ENCODE peak calls at places on chromosomes 4 and X, in five cellular contexts. P is AG09309, J is kidney, Q is neural crest cell, Y is adrenal gland. T is an unnamed sample.

GRCh38 chr4:159855731-159856130 is 752.9 kb downstream of the RAPGEF2 start:
- DNase-seq in Y (no peak), P (no peak), J (no peak), Q (no peak), T (no peak)

GRCh38 chr4:40515037-40515397 is 114.6 kb downstream of the RBM47 start:
- DNase-seq in J (no peak), P (no peak), Q (no peak), Y (no peak), T (no peak)

GRCh38 chr4:128315756-128316520 is 28.3 kb upstream of the PGRMC2 start:
- DNase-seq in P (no peak), J (no peak), Y (no peak), Q (no peak), T (no peak)

GRCh38 chr4:82823062-82823461 is 24.5 kb upstream of the SCD5 start:
- DNase-seq in Q (no peak), Y (no peak), J (no peak), P (no peak), T (no peak)

GRCh38 chrX:15114865-15115566 is 154.9 kb downstream of the ASB9 start:
- DNase-seq in Q (no peak), J (no peak), P (no peak), Y (no peak), T (no peak)

GRCh38 chrX:123884809-123885408 is 25.1 kb downstream of the XIAP start:
- DNase-seq in Y (peak), P (peak), J (no peak), Q (peak), T (peak)

GRCh38 chr4:8539661-8540060 is 40.5 kb upstream of the GPR78 start:
- DNase-seq in Q (no peak), J (peak), Y (no peak), P (no peak), T (no peak)

GRCh38 chr4:179625391-179625790 is 2183.2 kb upstream of the AGA start:
- DNase-seq in J (no peak), P (no peak), Y (no peak), Q (no peak), T (no peak)

GRCh38 chr4:139084425-139085093 is 69.0 kb downstream of the NOCT start:
- DNase-seq in Y (no peak), P (no peak), Q (no peak), J (no peak), T (peak)

GRCh38 chr4:39706829-39707511 is 9.0 kb downstream of the UBE2K start:
- DNase-seq in P (no peak), Q (no peak), Y (no peak), J (no peak), T (no peak)

GRCh38 chr4:150038335-150039076 is 39.7 kb upstream of the DCLK2 start:
- DNase-seq in Q (no peak), Y (no peak), P (no peak), J (no peak), T (peak)

GRCh38 chr4:2363056-2363719 is 55.3 kb downstream of the ZFYVE28 start:
- DNase-seq in Y (peak), J (peak), Q (no peak), P (no peak), T (no peak)

GRCh38 chr4:88054229-88054628 is 46.8 kb downstream of the PKD2 start:
- DNase-seq in J (no peak), P (no peak), Q (no peak), Y (no peak), T (no peak)

GRCh38 chrX:13495232-13495631 is 74.2 kb upstream of the EGFL6 start:
- DNase-seq in P (no peak), J (no peak), Q (no peak), Y (no peak), T (no peak)

DNA sequence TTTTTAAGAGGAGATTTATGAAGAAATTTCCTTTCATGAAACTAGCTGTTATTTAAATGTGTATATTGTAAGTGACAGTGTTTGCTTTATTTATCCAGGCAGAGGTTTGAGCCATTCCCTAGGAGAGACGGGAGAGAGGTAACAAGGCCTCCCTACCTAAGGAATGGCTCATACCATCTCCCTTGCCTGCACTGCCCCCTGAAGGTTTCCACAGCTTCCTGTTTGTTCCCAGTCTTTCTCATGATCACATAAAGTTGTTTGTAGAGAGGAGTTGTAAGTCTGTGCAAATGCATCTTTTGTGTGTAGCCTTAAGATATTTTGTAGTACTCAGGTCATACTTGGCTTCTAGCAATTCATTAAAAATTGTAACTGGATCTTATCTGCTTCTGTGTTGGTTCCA is 1504.5 kb upstream of the PCDH10 start:
- DNase-seq in J (no peak), Y (peak), P (no peak), Q (no peak), T (no peak)
- TF ChIP-seq CTCF in J (peak), Y (peak), P (no peak), Q (peak), T (peak)

GRCh38 chr4:180767330-180767729 is 1475.9 kb upstream of the TENM3 start:
- DNase-seq in Q (no peak), J (no peak), Y (no peak), P (no peak), T (no peak)
- TF ChIP-seq CTCF in Q (no peak), J (no peak), Y (no peak), P (no peak), T (no peak)

DNA sequence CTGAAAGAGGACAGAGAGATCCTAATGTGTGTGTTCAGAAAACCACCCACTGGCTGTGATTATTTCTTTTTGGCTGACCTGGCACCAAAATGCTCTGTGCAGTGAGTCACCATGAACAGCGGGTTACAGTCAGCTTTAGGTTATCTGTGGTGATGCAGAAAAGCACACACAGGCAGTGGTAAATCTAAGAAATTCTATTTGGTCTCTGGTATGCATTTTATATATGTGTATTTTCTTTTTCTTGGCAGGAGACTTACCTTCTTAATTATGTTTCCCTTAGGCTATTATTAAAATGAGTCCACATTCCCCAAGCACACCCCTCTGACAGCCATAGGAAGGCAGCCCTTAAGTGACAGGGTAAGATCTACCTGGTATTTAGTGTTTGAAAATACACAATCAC is 79.1 kb upstream of the TFDP3 start:
- DNase-seq in J (no peak), P (peak), Q (no peak), Y (no peak), T (no peak)
- TF ChIP-seq CTCF in J (no peak), P (no peak), Q (no peak), Y (no peak), T (no peak)

GRCh38 chrX:1657367-1658082 is 42.7 kb downstream of the ASMT start:
- DNase-seq in Y (no peak), P (no peak), J (no peak), Q (no peak), T (peak)
- TF ChIP-seq CTCF in Y (no peak), P (no peak), J (no peak), Q (no peak), T (no peak)

GRCh38 chr4:98661356-98662054 is 3.1 kb upstream of the TSPAN5 start:
- DNase-seq in Q (no peak), Y (no peak), J (no peak), P (no peak), T (no peak)

GRCh38 chr4:98659741-98660507 is 1.5 kb upstream of the TSPAN5 start:
- DNase-seq in P (no peak), J (no peak), Q (no peak), Y (no peak), T (no peak)

GRCh38 chr4:98658287-98659105 is at the start of gene TSPAN5:
- DNase-seq in Q (peak), Y (peak), J (peak), P (no peak), T (peak)

GRCh38 chr4:98657531-98658286 is 702 bp downstream of the TSPAN5 start:
- DNase-seq in J (peak), Q (peak), Y (no peak), P (no peak), T (peak)

DNA sequence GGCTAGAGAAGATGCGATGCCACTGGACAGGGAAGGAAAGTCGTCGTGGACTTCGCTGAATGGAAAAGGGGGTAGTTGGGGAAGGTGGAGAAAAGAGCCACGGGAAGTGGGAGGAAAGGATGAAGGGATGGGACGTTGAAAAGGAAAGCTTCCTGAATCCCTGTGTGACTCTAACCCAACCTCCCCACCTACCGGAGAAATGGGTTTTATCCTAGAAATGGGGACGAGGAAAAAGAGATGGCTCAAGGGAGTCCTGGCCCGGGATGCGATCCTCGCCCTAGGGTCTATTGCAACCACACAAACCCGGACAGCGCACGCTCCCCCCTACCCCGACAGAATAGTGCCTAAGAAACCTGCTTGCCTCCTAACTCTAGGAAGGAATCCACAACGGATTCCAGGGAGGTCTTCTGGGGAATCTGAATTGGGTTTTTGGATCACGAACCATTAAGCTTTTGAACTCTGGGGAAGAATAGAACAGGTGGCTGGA is 738 bp upstream of the TSPAN5 start:
- DNase-seq in Y (no peak), Q (no peak), J (no peak), P (no peak), T (no peak)
- TF ChIP-seq CTCF in Y (no peak), Q (no peak), J (no peak), P (no peak), T (no peak)

GRCh38 chr4:73593631-73594241 is 26.5 kb downstream of the RASSF6 start:
- DNase-seq in Y (no peak), Q (peak), J (no peak), P (no peak), T (no peak)

GRCh38 chr4:73597594-73597993 is 22.6 kb downstream of the RASSF6 start:
- DNase-seq in J (no peak), P (no peak), Y (no peak), Q (no peak), T (no peak)

GRCh38 chr4:73599182-73599581 is 21.1 kb downstream of the RASSF6 start:
- DNase-seq in P (peak), J (no peak), Q (no peak), Y (no peak), T (no peak)

GRCh38 chr4:73600917-73601316 is 19.3 kb downstream of the RASSF6 start:
- DNase-seq in Q (no peak), P (no peak), Y (no peak), J (no peak), T (no peak)

GRCh38 chr4:73596001-73596400 is 24.2 kb downstream of the RASSF6 start:
- DNase-seq in P (no peak), Q (no peak), J (no peak), Y (no peak), T (no peak)
- TF ChIP-seq CTCF in P (no peak), Q (no peak), J (no peak), Y (no peak), T (no peak)

DNA sequence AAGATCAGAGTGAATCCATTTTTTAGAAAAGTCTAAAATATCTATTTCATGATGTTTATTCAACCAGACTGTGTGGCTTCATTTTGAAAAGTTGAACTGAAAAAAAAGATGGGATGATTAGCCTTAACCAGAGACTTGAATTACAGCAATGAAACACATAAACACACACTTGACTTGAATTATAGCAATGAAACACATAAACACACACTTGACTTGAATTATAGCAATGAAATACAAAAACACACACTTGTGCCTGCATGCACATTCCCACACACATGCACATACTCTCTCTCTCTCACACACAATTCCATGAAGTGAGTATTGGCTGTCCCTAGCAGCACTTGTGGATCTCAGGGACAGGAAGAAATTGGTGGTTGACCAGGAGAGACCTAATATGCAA is 286.8 kb downstream of the USP46 start:
- DNase-seq in Y (no peak), P (no peak), J (no peak), Q (no peak), T (no peak)
- TF ChIP-seq CTCF in Y (no peak), P (no peak), J (no peak), Q (no peak), T (no peak)

DNA sequence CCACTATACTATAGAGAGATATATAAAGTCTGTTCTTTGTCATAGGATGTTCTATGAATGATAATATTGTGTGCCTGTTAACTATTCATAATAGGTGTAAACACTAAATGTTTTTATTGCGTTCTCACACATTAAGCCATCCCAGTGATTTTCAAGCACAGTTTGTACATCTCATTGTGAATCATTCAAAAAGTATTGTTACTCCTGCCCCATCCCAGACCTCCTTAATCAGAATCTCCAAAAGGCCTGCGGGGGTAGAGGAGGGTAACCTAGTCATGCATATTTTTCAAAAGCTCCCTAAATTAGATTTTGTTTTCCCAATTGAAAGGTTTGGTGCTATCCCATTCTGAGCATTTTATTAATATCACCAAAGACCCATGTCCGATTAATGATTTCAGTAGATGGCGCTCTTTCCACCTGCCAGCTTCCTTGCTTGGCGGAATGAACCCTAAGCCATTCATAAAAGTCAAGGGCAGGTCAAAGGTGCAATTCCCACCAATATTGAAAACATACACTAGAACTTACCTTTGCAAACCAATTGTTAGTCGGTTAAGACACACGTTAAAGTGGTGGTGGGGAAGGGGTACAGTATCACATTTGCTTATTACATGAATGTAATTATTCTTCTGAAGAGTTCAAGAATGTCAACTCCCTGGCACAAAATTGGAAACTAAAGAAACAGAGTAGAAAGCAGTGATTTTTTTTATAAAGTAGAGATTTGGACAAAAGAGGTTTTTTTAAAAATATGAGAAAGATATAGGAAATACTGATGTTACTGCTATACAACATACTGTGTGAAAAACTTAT is 5.8 kb upstream of the TET2 start:
- DNase-seq in P (no peak), Y (peak), Q (no peak), J (no peak), T (no peak)
- TF ChIP-seq CTCF in P (peak), Y (peak), Q (peak), J (peak), T (peak)

DNA sequence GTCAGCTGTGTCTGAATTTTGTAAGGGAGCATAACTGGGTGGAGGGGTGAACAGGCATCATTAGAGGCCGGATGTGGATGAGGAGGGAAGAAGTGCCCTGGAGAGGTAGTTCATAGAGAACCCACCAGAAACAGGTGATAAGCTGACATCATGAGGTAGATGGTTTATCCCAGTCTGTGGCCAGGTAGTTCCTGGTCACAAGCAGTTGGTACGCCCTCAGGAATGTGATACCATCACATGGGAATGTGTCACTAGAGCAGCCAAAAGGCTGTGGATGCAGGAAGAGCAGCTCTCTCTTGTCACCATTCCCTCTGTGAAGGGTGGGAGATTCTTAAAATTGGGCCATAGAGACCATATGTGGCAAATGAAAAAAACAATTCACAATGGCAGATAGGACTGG is 21.9 kb downstream of the MSN start:
- DNase-seq in P (no peak), Q (no peak), Y (no peak), J (no peak), T (no peak)
- TF ChIP-seq CTCF in P (no peak), Q (no peak), Y (no peak), J (no peak), T (no peak)

T was measured in GM13977.